ENCODE peak calls at places on chromosomes 7 and 10, in nine cellular contexts. L, I, Y, H, O, Z, W, C and J are unnamed samples.

GRCh38 chr7:107579881-107580715 is at the start of gene BCAP29:
- ATAC-seq in Z (peak), H (peak), C (peak), L (peak), Y (peak), I (peak), O (peak), W (peak), J (peak)

GRCh38 chr7:18457832-18458231 is 37.7 kb upstream of the HDAC9 start:
- ATAC-seq in L (no peak), O (no peak), H (peak), C (no peak), Z (no peak), W (no peak), Y (no peak), I (no peak), J (no peak)

GRCh38 chr7:98163704-98164478 is 47.3 kb upstream of the BHLHA15 start:
- ATAC-seq in Y (no peak), O (peak), Z (no peak), I (peak), C (no peak), L (peak), H (no peak), W (peak), J (no peak)

GRCh38 chr7:156566812-156567549 is 73.6 kb upstream of the RNF32 start:
- ATAC-seq in Y (no peak), Z (no peak), W (no peak), C (no peak), O (no peak), L (no peak), H (no peak), I (no peak), J (no peak)

GRCh38 chr7:127776776-127777390 is 124.9 kb downstream of the SND1 start:
- ATAC-seq in L (peak), Y (no peak), Z (no peak), W (no peak), I (no peak), C (no peak), O (peak), H (no peak), J (no peak)

GRCh38 chr7:78175744-78176143 is 377.2 kb downstream of the PHTF2 start:
- ATAC-seq in Z (no peak), I (no peak), W (no peak), O (no peak), C (no peak), L (no peak), Y (no peak), H (no peak), J (no peak)

GRCh38 chr7:44535348-44536064 is 5.6 kb downstream of the NPC1L1 start:
- ATAC-seq in H (no peak), W (no peak), C (no peak), I (no peak), L (no peak), Y (no peak), O (no peak), Z (no peak), J (no peak)

GRCh38 chr10:103800110-103800509 is 55.3 kb downstream of the SH3PXD2A start:
- ATAC-seq in I (no peak), Y (peak), W (no peak), L (no peak), H (no peak), O (no peak), Z (no peak), C (no peak), J (no peak)

GRCh38 chr10:94036664-94037033 is 42.9 kb downstream of the PLCE1 start:
- ATAC-seq in W (no peak), H (no peak), L (no peak), Y (no peak), O (no peak), Z (no peak), I (no peak), C (no peak), J (no peak)

GRCh38 chr10:21174670-21175495 is 277.8 kb upstream of the NEBL start:
- ATAC-seq in C (no peak), O (no peak), Y (peak), H (no peak), Z (no peak), L (no peak), I (no peak), W (no peak), J (no peak)

DNA sequence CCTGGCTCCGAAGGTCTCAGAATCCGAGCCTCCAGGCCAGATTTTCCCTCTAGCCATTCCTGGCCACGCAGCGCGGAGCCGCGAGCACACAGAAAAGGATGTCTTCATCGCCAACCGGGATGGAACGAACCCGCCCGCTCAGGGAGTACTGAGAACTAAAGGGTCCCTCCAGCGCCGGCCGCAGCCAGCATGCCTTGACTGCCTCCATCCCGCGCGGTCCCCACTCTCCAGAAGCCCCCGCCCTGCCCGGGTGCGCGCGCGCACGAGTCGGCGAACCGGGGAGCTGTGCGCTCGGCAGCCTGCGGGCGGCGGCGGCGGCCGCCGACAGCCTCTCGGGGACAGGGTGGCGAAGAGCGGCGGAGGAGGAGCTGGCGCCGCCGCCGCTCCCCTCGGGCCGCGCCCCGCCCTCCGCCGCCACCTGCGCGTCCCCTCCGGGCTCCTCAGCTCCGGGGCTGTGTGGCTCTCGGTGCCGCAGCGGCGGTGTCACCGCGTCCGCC is 640 bp upstream of the GALNT17 start:
- ATAC-seq in Z (no peak), I (peak), L (peak), W (peak), H (peak), C (peak), O (no peak), Y (no peak), J (peak)
- H3K4me3 ChIP-seq in Z (no peak), I (peak), L (no peak), W (peak), H (peak), C (peak), O (no peak), Y (no peak), J (peak)

DNA sequence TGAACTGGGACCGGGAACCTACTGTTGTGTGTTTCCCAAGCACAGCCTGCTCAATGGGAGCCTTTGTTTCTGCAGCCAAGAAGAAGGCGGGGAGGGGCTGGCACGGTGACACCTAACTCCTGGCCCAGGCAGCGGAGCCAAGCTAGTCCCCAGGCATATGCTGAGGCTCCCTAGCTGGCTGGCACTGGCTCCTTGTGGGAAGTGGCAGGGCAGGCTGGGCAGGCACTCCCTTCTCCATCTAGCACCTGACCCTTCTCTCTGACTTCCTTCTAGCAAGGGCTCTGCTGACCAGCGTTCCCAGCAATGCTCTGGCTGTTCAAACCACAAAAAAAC is 325.0 kb downstream of the PLXNA4 start:
- ATAC-seq in O (no peak), C (peak), Z (no peak), Y (peak), L (peak), W (peak), I (peak), H (peak), J (peak)
- H3K4me3 ChIP-seq in O (no peak), C (no peak), Z (no peak), Y (no peak), L (no peak), W (no peak), I (no peak), H (no peak), J (no peak)

DNA sequence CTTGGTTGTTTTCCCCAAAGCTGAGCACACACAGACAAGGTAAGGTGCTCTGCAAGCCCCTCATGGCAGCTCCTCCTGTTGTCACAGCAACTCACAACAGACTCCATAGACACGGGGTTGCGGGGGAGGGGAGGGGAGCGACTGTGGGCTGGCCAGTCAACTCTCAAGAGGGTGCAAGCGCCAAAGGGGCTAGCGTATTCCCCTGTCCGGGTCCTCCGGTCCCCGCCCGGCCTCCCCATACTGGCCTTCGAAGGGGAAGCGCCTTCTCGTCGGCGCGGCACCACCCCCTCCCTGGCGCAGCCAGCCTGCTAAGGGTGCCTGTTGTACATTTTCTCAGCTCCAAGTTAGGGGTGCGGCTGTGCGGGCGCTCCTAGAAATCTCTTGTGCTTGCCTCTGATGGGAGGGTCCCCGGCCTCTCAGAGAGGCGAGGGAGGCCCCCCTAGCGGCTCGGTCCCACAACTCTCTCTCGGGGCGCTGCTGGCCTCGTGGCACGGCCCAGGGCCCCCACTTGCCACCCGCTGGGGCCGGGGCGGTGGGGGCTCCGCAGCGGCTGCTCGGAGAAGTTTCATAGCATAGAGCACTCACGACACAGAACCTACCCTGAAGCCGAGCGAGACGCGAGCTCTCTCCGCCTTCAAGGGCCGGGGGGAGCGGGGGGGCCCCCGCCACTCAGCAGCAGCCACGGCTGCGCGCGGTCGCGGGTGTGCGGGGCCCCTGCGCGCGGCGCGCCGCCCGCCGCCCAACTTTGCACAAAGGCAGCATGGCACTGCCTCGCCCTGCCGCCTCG is 420 bp downstream of the RHOBTB1 start:
- ATAC-seq in L (peak), C (peak), Z (peak), O (peak), Y (peak), W (peak), H (peak), I (peak), J (peak)
- H3K4me3 ChIP-seq in L (peak), C (peak), Z (peak), O (peak), Y (peak), W (peak), H (peak), I (peak), J (peak)

DNA sequence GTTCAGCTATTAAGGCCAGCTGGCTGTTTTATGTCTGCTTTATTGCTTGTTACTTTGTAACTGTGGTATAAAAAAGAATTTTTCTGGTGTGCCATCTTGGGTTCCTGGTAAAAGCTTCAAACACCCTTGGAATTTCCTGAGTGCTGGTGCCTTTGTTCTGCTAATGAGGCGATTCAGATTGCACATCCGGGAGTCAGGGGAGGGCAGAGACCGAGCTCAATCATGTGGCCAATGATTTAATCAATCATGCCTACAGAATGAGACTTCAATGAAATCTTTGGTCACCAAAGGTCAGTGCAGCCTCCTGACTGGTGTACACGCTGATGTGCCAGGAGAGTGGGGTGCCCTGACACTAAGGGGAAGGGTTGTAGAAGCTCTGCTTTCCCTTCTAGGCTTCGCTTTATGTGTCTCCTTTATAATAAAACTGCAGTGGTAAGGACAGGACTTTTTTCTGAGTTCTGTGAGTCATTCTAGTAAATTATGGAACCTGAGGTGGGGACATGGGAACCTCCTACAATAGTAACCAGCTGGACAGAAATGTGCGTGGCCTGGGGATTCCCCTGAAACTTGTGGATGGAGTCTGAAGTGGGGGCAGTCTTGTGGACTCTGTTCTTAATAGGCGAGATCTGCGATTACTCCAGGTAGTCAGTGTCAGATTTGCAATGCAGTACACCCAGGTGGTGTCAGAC is 69.4 kb upstream of the OGDHL start:
- ATAC-seq in C (no peak), H (no peak), I (no peak), Y (peak), W (peak), Z (no peak), L (no peak), O (no peak), J (peak)
- H3K4me3 ChIP-seq in C (no peak), H (no peak), I (no peak), Y (no peak), W (no peak), Z (no peak), L (no peak), O (no peak), J (no peak)

GRCh38 chr10:120950103-120950561 is 99.0 kb downstream of the WDR11 start:
- ATAC-seq in O (peak), L (no peak), I (peak), W (peak), Y (no peak), C (no peak), Z (no peak), H (no peak), J (no peak)
- H3K4me3 ChIP-seq in O (no peak), L (no peak), I (no peak), W (no peak), Y (no peak), C (no peak), Z (no peak), H (no peak), J (peak)

DNA sequence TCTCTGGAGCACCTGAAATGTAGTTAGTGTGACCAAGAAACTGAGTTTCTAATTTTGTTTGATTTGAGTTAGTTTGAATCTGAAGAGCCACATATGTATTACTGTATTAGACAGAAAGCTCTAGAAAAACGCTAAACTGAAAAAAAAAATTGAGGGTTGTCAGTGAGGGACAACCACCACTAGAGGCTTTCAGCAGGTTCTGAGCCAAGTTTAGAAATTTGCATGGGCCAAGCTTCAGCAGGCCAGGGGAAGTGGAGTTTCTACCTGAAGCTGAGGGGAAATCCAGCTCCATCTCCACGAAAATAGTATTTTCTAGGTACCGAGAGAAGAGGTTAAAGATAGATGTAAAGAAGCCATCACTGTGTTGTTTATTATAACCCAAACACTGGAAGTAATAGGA is 77.9 kb upstream of the PLXNA4 start:
- ATAC-seq in I (no peak), L (no peak), O (no peak), Y (peak), C (no peak), W (no peak), Z (peak), H (no peak), J (no peak)
- H3K4me3 ChIP-seq in I (no peak), L (no peak), O (no peak), Y (no peak), C (no peak), W (no peak), Z (no peak), H (no peak), J (no peak)